ENCODE peak calls at places on chromosomes 3 and 15, in four cellular contexts. E, G, A and D are unnamed samples.

GRCh38 chr3:139204756-139205155 is 139.1 kb upstream of the MRPS22 start:
- DNase-seq in E (no peak), G (no peak), A (no peak), D (peak)

GRCh38 chr15:40855706-40856234 is 11.9 kb downstream of the SPINT1 start:
- DNase-seq in E (no peak), G (no peak), A (no peak), D (no peak)

GRCh38 chr3:57864853-57865252 is 108.7 kb downstream of the SLMAP start:
- DNase-seq in E (no peak), G (no peak), A (no peak), D (peak)

GRCh38 chr3:45367451-45367850 is 20.9 kb upstream of the LARS2 start:
- DNase-seq in E (no peak), G (no peak), A (no peak), D (peak)

GRCh38 chr3:42226470-42227425 is 39.2 kb downstream of the CCK start:
- DNase-seq in E (no peak), G (no peak), A (peak), D (no peak)

GRCh38 chr3:146968204-146968651 is 363.1 kb upstream of the PLSCR5 start:
- DNase-seq in E (peak), G (no peak), A (no peak), D (peak)

GRCh38 chr3:177440456-177441105 is 243.3 kb upstream of the TBL1XR1 start:
- DNase-seq in E (no peak), G (no peak), A (no peak), D (no peak)

GRCh38 chr3:78857494-78858111 is 910.2 kb downstream of the ROBO1 start:
- DNase-seq in E (no peak), G (no peak), A (no peak), D (no peak)

GRCh38 chr15:57395292-57395691 is 19.0 kb downstream of the CGNL1 start:
- DNase-seq in E (no peak), G (peak), A (no peak), D (peak)

GRCh38 chr15:61038387-61038786 is 190.7 kb downstream of the RORA start:
- DNase-seq in E (no peak), G (no peak), A (no peak), D (peak)

GRCh38 chr3:20235796-20236195 is 49.8 kb upstream of the SGO1 start:
- DNase-seq in E (no peak), G (peak), A (no peak), D (no peak)

GRCh38 chr3:51559266-51559907 is 20.9 kb downstream of the RAD54L2 start:
- DNase-seq in E (no peak), G (no peak), A (no peak), D (peak)

GRCh38 chr3:43932921-43933320 is 242.2 kb downstream of the ABHD5 start:
- DNase-seq in E (no peak), G (no peak), A (no peak), D (no peak)

GRCh38 chr15:62306851-62307504 is 141.9 kb upstream of the C2CD4B start:
- DNase-seq in E (no peak), G (no peak), A (peak), D (peak)

GRCh38 chr3:72766866-72767265 is 81.4 kb downstream of the SHQ1 start:
- DNase-seq in E (no peak), G (no peak), A (no peak), D (no peak)

GRCh38 chr3:159604151-159604581 is 384.5 kb upstream of the IL12A start:
- DNase-seq in E (no peak), G (no peak), A (no peak), D (peak)

GRCh38 chr15:90287096-90287495 is 21.6 kb downstream of the NGRN start:
- DNase-seq in E (no peak), G (no peak), A (no peak), D (no peak)

GRCh38 chr3:18241837-18242236 is 183.3 kb downstream of the SATB1 start:
- DNase-seq in E (no peak), G (no peak), A (no peak), D (no peak)

GRCh38 chr15:57866149-57866736 is 159.7 kb downstream of the POLR2M start:
- DNase-seq in E (peak), G (no peak), A (peak), D (peak)

GRCh38 chr3:59886790-59887189 is 837.0 kb upstream of the CFAP20DC start:
- DNase-seq in E (no peak), G (no peak), A (no peak), D (no peak)

GRCh38 chr3:150763841-150764483 is 993 bp upstream of the SIAH2 start:
- DNase-seq in E (no peak), G (no peak), A (no peak), D (peak)

GRCh38 chr3:138935864-138936762 is 10.8 kb downstream of the FOXL2 start:
- DNase-seq in E (no peak), G (no peak), A (peak), D (peak)

GRCh38 chr3:86708908-86709307 is 282.0 kb downstream of the VGLL3 start:
- DNase-seq in E (no peak), G (no peak), A (no peak), D (no peak)

DNA sequence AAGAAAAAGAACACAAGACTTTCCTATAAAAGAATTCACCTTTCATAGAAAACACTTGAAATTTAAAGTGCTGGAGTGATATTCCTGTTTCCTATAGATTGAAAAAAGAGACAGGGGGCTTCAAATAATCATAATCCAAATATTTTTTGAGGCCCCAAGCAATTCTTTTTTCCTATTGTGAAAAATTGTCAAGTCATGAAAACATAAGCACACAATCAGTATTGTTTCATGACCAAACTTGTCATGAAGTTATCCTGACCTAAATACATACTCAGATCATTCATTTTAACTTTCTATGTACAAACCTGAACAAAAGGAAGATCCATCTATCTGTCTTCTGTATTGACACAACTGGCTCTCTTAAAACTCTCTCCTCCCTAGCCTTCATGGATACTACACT is 57.9 kb downstream of the AGTR1 start:
- DNase-seq in E (no peak), G (no peak), A (no peak), D (no peak)
- TF ChIP-seq CHD1 in E (no peak), G (no peak), A (no peak), D (no peak)

DNA sequence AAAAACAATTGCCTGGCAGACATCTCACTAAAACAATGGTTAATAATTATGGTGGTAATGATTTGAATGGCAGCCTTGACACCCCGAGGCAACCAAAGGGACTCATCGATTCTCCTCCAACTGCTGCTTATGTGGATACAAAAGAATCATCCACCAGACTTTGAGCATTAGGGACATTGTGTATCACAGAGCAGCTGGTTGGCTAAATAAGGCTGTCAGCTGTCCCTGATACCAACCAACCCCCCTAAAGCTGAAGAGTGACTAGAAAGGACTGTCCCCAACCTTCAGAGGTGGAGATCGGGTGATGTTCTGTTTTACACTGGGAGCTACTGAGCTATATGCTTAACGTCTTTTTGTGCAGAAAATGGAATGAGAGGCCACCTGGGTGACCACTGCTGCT is 1.7 kb upstream of the CD47 start:
- DNase-seq in E (no peak), G (no peak), A (no peak), D (no peak)
- TF ChIP-seq CHD1 in E (no peak), G (no peak), A (no peak), D (no peak)

GRCh38 chr3:141471160-141471559 is 15.7 kb upstream of the RASA2 start:
- DNase-seq in E (no peak), G (no peak), A (no peak), D (peak)
- TF ChIP-seq CHD1 in E (no peak), G (no peak), A (no peak), D (no peak)

GRCh38 chr15:87287156-87287555 is 969.4 kb downstream of the NTRK3 start:
- DNase-seq in E (no peak), G (no peak), A (no peak), D (peak)
- TF ChIP-seq CHD1 in E (no peak), G (no peak), A (no peak), D (no peak)

DNA sequence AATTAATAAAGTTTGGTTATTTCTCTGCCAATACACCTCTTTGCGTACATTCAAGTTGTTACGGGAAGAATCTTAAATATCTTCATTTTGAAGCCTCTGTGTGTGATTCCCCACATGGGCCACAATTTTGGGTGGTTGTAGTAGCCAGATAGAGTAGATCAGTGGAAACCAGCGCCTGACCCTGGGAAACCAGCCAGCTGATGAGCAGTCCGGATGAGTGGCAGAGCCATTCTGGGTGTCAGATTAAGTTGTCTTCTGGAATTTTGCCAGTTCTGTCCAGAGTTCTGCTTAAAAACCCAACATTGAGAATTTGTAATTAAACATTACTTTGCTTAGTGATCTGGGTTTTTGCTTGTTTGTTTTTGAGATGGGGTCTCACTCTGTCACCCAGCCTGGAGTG is 49.7 kb downstream of the MRPS25 start:
- DNase-seq in E (no peak), G (no peak), A (peak), D (peak)
- TF ChIP-seq CHD1 in E (no peak), G (no peak), A (no peak), D (no peak)

DNA sequence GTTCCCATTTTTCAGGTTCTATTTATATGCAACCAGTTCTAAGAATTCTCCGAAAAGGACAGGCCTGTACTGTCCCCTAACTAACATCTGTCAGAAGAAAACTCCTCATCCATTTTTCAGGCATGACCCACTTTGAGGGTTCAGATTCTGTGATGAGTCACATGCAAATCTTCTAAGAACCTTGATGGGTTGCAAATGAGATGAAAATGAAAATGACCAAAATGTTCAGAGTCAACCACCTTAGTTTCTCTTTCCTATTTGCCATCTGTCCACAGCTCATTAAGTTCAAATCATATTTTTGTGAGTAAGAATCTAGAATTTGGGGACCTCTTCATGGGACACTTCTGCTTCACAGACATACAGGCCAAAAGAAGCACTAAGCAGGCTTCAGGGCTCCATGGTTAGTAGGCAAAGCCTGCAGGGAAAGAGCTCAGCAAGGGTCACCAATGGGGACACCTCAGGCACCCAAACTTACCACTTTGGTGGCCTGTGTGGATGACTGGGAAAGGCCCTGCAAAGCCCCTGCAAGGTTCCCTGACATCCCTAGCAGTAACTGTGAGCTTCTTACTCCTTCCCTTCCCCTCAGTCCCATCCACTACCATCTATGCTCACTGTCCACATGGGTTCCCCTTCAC is 122.0 kb downstream of the WDR76 start:
- DNase-seq in E (no peak), G (peak), A (no peak), D (peak)
- TF ChIP-seq CHD1 in E (no peak), G (no peak), A (no peak), D (no peak)

GRCh38 chr3:127762077-127762786 is 60.1 kb downstream of the MGLL start:
- DNase-seq in E (no peak), G (peak), A (no peak), D (no peak)

GRCh38 chr3:127759826-127760225 is 62.5 kb downstream of the MGLL start:
- DNase-seq in E (no peak), G (no peak), A (no peak), D (no peak)

GRCh38 chr3:127762787-127763105 is 59.6 kb downstream of the MGLL start:
- DNase-seq in E (no peak), G (no peak), A (no peak), D (no peak)

GRCh38 chr3:127760361-127760760 is 62.0 kb downstream of the MGLL start:
- DNase-seq in E (no peak), G (no peak), A (no peak), D (no peak)

DNA sequence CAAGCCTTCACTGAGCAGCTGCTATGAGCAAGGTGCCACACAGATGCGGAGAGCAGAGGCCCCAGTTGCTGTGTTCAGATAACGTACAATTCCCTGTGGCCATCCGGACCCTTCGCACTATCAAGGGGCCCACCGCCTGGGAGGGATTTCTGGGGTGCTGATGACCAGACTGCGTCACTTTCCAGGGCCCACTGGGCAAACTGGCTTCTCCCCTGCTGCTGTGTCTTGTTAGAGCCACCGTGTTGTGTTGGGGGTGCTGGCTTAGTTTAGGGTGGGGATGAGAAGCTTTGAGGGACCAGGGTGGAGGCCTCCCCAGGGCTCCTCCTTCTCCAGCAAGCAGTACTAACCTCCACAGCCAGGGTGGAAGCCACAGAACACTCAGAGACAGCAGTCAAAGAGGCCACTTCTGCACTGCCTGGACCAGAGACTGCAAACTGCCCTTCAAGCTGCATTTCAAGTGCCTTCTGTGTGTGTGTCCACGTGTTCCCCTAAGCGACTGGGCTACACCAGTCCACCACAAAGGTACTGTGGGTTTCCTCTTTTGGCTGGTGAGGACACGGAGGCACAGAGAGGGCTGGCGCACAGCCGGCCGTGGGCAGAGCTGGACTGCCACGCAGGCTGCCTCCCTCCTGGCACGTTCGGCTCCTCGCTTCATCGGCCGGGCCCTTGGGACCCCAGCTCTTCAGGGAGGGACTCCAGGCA is 61.1 kb downstream of the MGLL start:
- DNase-seq in E (no peak), G (no peak), A (no peak), D (no peak)
- TF ChIP-seq CHD1 in E (no peak), G (no peak), A (no peak), D (no peak)

DNA sequence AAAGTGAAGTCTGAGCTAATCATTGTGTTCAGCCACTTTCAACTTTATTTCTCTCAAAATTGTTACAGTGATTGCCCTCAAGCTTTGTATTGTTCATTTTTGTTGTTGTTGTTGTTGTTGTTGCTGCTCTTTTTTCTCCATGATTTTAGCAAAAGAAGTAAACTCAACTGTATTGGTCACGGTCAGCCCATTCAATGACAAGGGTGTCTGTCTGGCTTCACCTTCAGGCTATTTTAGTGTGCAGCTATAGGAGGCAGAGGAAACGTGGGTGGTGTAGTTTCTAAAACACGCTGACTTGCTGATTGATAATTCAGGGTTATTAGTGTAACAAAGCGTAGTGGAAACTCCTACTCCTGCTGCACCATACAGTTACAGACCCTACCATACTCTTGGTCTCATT is 214.9 kb upstream of the UBE2E1 start:
- DNase-seq in E (no peak), G (peak), A (no peak), D (no peak)
- TF ChIP-seq CHD1 in E (no peak), G (no peak), A (no peak), D (no peak)

GRCh38 chr3:141076821-141077571 is 25.8 kb downstream of the SPSB4 start:
- DNase-seq in E (no peak), G (no peak), A (no peak), D (peak)
- TF ChIP-seq CHD1 in E (no peak), G (no peak), A (no peak), D (no peak)